ENCODE peak calls at places on chromosomes 1 and 21, in seven cellular contexts. One of them, this sample, is unnamed.

GRCh38 chr1:15714438-15715136 is 21.5 kb upstream of the SLC25A34 start:
- DNase-seq in left lung: no peak
- DNase-seq in heart right ventricle: peak
- DNase-seq in CD8-positive, alpha-beta T cell: no peak
- DNase-seq in thoracic aorta: no peak
- DNase-seq in hepatocyte: no peak
- DNase-seq in dorsolateral prefrontal cortex: no peak
- DNase-seq in this sample: no peak

GRCh38 chr1:154129392-154129970 is 25.4 kb downstream of the NUP210L start:
- DNase-seq in heart right ventricle: no peak
- DNase-seq in hepatocyte: no peak
- DNase-seq in left lung: no peak
- DNase-seq in CD8-positive, alpha-beta T cell: no peak
- DNase-seq in thoracic aorta: no peak
- DNase-seq in dorsolateral prefrontal cortex: no peak
- DNase-seq in this sample: no peak

GRCh38 chr1:70455291-70455690 is 44.2 kb downstream of the CTH start:
- DNase-seq in heart right ventricle: no peak
- DNase-seq in CD8-positive, alpha-beta T cell: no peak
- DNase-seq in dorsolateral prefrontal cortex: no peak
- DNase-seq in left lung: no peak
- DNase-seq in thoracic aorta: no peak
- DNase-seq in hepatocyte: no peak
- DNase-seq in this sample: no peak

GRCh38 chr1:183093821-183094287 is 70.6 kb downstream of the LAMC1 start:
- DNase-seq in CD8-positive, alpha-beta T cell: no peak
- DNase-seq in hepatocyte: no peak
- DNase-seq in thoracic aorta: no peak
- DNase-seq in heart right ventricle: no peak
- DNase-seq in left lung: no peak
- DNase-seq in dorsolateral prefrontal cortex: no peak
- DNase-seq in this sample: peak

GRCh38 chr1:41878495-41878894 is 40.2 kb downstream of the HIVEP3 start:
- DNase-seq in heart right ventricle: no peak
- DNase-seq in hepatocyte: no peak
- DNase-seq in thoracic aorta: no peak
- DNase-seq in left lung: no peak
- DNase-seq in dorsolateral prefrontal cortex: no peak
- DNase-seq in CD8-positive, alpha-beta T cell: no peak
- DNase-seq in this sample: no peak

GRCh38 chr1:156089704-156090103 is 7.4 kb upstream of the MEX3A start:
- DNase-seq in hepatocyte: no peak
- DNase-seq in thoracic aorta: no peak
- DNase-seq in dorsolateral prefrontal cortex: no peak
- DNase-seq in left lung: no peak
- DNase-seq in heart right ventricle: no peak
- DNase-seq in CD8-positive, alpha-beta T cell: no peak
- DNase-seq in this sample: no peak

GRCh38 chr1:170596701-170597100 is 64.7 kb downstream of the GORAB start:
- DNase-seq in hepatocyte: no peak
- DNase-seq in CD8-positive, alpha-beta T cell: no peak
- DNase-seq in thoracic aorta: no peak
- DNase-seq in dorsolateral prefrontal cortex: no peak
- DNase-seq in heart right ventricle: no peak
- DNase-seq in left lung: no peak
- DNase-seq in this sample: no peak

GRCh38 chr1:234433563-234434285 is 45.3 kb downstream of the TARBP1 start:
- DNase-seq in left lung: no peak
- DNase-seq in dorsolateral prefrontal cortex: no peak
- DNase-seq in heart right ventricle: no peak
- DNase-seq in thoracic aorta: no peak
- DNase-seq in CD8-positive, alpha-beta T cell: no peak
- DNase-seq in hepatocyte: no peak
- DNase-seq in this sample: peak

GRCh38 chr1:150557065-150557600 is 7.9 kb downstream of the ADAMTSL4 start:
- DNase-seq in heart right ventricle: no peak
- DNase-seq in dorsolateral prefrontal cortex: no peak
- DNase-seq in hepatocyte: no peak
- DNase-seq in left lung: no peak
- DNase-seq in thoracic aorta: no peak
- DNase-seq in CD8-positive, alpha-beta T cell: no peak
- DNase-seq in this sample: no peak

DNA sequence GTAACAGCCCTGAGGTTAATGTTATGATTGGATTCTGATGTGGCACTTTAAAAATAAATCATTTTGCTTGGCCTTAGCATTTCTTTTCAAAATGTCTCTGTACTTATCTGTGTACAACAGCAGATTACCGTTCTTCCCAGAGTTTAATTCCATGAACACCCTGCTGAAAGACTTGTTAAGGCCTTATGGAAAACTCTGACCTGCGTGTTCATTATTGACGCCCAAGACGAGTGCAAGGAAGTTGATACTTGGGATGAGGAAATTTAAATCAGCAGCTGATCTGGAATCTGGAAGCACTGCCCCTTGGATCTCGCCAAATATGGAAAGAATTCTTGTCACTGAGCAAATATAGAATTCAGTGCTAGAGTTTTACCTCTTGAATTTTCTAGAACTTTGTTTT is 6.7 kb downstream of the ERG start:
- DNase-seq in CD8-positive, alpha-beta T cell: no peak
- DNase-seq in thoracic aorta: no peak
- DNase-seq in hepatocyte: no peak
- DNase-seq in heart right ventricle: no peak
- DNase-seq in left lung: no peak
- DNase-seq in dorsolateral prefrontal cortex: no peak
- DNase-seq in this sample: no peak
- H3K4me3 ChIP-seq in CD8-positive, alpha-beta T cell: no peak
- H3K4me3 ChIP-seq in thoracic aorta: no peak
- H3K4me3 ChIP-seq in hepatocyte: no peak
- H3K4me3 ChIP-seq in heart right ventricle: no peak
- H3K4me3 ChIP-seq in left lung: no peak
- H3K4me3 ChIP-seq in dorsolateral prefrontal cortex: no peak
- H3K4me3 ChIP-seq in this sample: no peak

DNA sequence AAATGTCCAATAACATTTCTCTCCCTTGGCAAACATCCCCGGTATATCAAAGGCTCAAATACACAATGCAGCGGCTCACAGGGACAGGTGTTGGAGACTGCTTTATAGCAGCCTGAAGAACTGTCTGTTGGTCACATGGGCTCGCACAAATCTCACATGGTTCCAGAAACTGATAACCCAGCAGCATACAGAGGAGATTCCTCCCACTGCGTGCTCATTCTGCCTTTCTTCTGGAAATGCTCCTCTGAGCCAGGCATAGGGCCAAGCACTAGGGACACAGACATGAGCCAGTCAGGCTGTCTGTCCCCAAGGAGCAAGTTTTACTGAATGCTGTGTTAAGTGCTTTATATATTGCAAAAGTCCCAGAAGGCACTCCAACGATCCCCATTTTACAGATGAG is 110.3 kb downstream of the HMGB4 start:
- DNase-seq in heart right ventricle: no peak
- DNase-seq in dorsolateral prefrontal cortex: peak
- DNase-seq in thoracic aorta: no peak
- DNase-seq in CD8-positive, alpha-beta T cell: no peak
- DNase-seq in left lung: no peak
- DNase-seq in hepatocyte: peak
- DNase-seq in this sample: no peak
- TF ChIP-seq CTCF in heart right ventricle: no peak
- TF ChIP-seq CTCF in dorsolateral prefrontal cortex: no peak
- TF ChIP-seq CTCF in thoracic aorta: no peak
- TF ChIP-seq CTCF in CD8-positive, alpha-beta T cell: no peak
- TF ChIP-seq CTCF in left lung: no peak
- TF ChIP-seq CTCF in hepatocyte: no peak
- TF ChIP-seq CTCF in this sample: no peak

GRCh38 chr1:248863011-248863881 is 4.4 kb upstream of the ZNF692 start:
- DNase-seq in CD8-positive, alpha-beta T cell: peak
- DNase-seq in thoracic aorta: peak
- DNase-seq in dorsolateral prefrontal cortex: peak
- DNase-seq in hepatocyte: peak
- DNase-seq in left lung: peak
- DNase-seq in heart right ventricle: peak
- DNase-seq in this sample: no peak
- H3K4me3 ChIP-seq in CD8-positive, alpha-beta T cell: peak
- H3K4me3 ChIP-seq in thoracic aorta: peak
- H3K4me3 ChIP-seq in dorsolateral prefrontal cortex: peak
- H3K4me3 ChIP-seq in hepatocyte: peak
- H3K4me3 ChIP-seq in left lung: peak
- H3K4me3 ChIP-seq in heart right ventricle: peak
- H3K4me3 ChIP-seq in this sample: peak

DNA sequence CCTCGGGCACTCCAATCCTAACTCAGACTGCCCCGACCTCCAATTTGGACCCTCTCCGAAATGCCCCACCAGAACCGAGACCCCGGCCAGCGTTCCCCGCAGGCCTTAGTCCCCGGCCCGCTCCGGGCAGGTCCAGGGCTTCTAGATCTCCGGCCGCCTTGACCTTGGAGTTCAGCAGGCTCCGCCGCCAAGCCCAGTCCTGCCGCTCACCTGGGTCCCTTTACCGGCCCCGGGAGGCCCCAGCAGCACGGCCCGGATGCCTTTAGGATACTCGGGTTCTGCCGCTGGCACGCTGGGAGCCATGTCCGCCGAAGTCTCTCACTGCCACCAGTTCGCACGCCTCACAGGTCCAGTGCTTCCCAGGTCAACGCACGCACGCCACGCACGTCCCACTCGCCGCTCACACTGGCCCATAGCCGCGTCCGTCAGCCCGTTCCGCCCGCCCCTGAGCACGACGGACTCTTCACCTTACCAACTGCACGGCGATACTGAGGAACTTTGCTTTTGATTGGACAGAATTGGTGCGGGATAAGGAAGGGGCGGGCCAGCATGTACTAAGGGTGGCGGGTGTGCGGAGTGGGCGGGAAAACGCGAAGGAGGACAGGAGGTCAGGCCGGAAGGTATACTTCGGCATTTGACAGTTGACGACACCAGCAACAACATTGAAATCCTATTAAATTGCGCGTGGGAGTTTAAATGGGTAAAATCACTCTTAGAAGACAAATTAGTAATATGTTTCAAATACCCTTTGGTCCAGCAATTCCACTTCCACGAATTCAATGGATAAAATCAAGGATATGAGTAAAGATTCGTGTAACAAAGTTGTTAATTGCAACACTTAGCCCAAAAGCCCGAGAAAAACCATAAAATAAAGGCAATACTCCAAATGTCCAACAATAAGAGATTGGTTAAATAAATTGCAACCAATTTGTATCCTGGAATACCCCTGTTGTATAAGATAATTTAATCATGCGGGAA is at the start of gene AK2:
- DNase-seq in hepatocyte: peak
- DNase-seq in CD8-positive, alpha-beta T cell: peak
- DNase-seq in thoracic aorta: peak
- DNase-seq in dorsolateral prefrontal cortex: peak
- DNase-seq in left lung: peak
- DNase-seq in heart right ventricle: peak
- DNase-seq in this sample: peak
- TF ChIP-seq CTCF in hepatocyte: no peak
- TF ChIP-seq CTCF in CD8-positive, alpha-beta T cell: no peak
- TF ChIP-seq CTCF in thoracic aorta: no peak
- TF ChIP-seq CTCF in dorsolateral prefrontal cortex: no peak
- TF ChIP-seq CTCF in left lung: no peak
- TF ChIP-seq CTCF in heart right ventricle: no peak
- TF ChIP-seq CTCF in this sample: no peak

DNA sequence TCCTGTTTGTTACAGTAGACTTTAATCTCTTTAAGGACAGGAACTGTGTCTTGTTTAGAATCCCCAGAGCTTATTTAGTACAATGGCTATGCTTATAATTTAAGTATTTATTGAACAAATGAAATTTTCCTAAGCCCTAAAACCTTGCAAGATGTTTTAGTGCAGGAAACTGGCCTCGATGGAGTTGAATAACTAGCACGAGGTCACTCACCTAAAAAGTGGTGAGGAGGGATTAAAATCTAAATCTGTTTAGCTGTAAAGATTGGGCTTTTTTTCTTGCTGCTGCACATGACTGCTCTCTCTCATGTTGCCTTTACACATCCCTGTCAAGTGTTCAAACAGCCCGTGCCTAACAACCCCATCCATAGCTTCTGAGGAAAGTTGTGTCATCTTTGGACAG is 10.2 kb downstream of the NFYC start:
- DNase-seq in thoracic aorta: no peak
- DNase-seq in CD8-positive, alpha-beta T cell: no peak
- DNase-seq in left lung: no peak
- DNase-seq in hepatocyte: no peak
- DNase-seq in dorsolateral prefrontal cortex: no peak
- DNase-seq in heart right ventricle: no peak
- DNase-seq in this sample: no peak
- H3K4me3 ChIP-seq in thoracic aorta: no peak
- H3K4me3 ChIP-seq in CD8-positive, alpha-beta T cell: no peak
- H3K4me3 ChIP-seq in left lung: no peak
- H3K4me3 ChIP-seq in hepatocyte: no peak
- H3K4me3 ChIP-seq in dorsolateral prefrontal cortex: no peak
- H3K4me3 ChIP-seq in heart right ventricle: no peak
- H3K4me3 ChIP-seq in this sample: no peak